ENCODE peak calls at places on chromosomes 7 and 10, in six cellular contexts. H is colonic mucosa, N is astrocyte of the spinal cord, L is keratinocyte, Y is brain microvascular endothelial cell, Q is GM23338. C is an unnamed sample.

GRCh38 chr10:62019013-62019684 is 117.7 kb downstream of the ARID5B start:
- DNase-seq in Q (no peak), Y (no peak), N (peak; percentile 50), L (no peak), H (no peak), C (no peak)

GRCh38 chr10:13056461-13057077 is 43.4 kb upstream of the OPTN start:
- DNase-seq in Y (peak; percentile 29), L (no peak), N (peak; percentile 25), H (no peak), Q (peak; percentile 35), C (peak; percentile 44)

GRCh38 chr10:218753-219152 is 83.5 kb downstream of the ZMYND11 start:
- DNase-seq in Q (no peak), Y (no peak), L (no peak), N (no peak), H (no peak), C (peak; percentile 58)

GRCh38 chr10:124028700-124029487 is 64.5 kb downstream of the CHST15 start:
- DNase-seq in Y (no peak), H (no peak), Q (no peak), L (no peak), N (no peak), C (no peak)

GRCh38 chr7:44348300-44348699 is 22.9 kb upstream of the CAMK2B start:
- DNase-seq in Q (peak; percentile 79), L (no peak), H (no peak), Y (peak; percentile 49), N (peak; percentile 41), C (peak; percentile 58)

GRCh38 chr10:58412502-58412961 is 27.3 kb downstream of the TFAM start:
- DNase-seq in Y (peak; percentile 92), H (no peak), L (peak; percentile 9), Q (peak; percentile 36), N (peak; percentile 96), C (peak; percentile 76)

GRCh38 chr7:26562841-26563240 is 271.2 kb downstream of the SNX10 start:
- DNase-seq in L (no peak), N (no peak), Y (no peak), Q (no peak), H (no peak), C (no peak)

GRCh38 chr10:120415709-120416330 is 41.2 kb upstream of the PLPP4 start:
- DNase-seq in L (no peak), Y (peak; percentile 46), H (no peak), Q (no peak), N (peak; percentile 96), C (peak; percentile 71)

GRCh38 chr10:103451091-103451801 is 924 bp downstream of the CALHM2 start:
- DNase-seq in Q (no peak), Y (no peak), L (peak; percentile 17), H (peak; percentile 53), N (no peak), C (peak; percentile 37)

GRCh38 chr7:27901028-27901760 is 161.2 kb downstream of the TAX1BP1 start:
- DNase-seq in Q (no peak), H (no peak), Y (peak; percentile 59), L (no peak), N (peak; percentile 74), C (peak; percentile 70)

GRCh38 chr7:23523486-23524075 is 8.2 kb downstream of the TRA2A start:
- DNase-seq in H (no peak), Y (no peak), L (no peak), N (no peak), Q (no peak), C (no peak)

GRCh38 chr7:89283311-89283710 is 487.8 kb upstream of the TEX47 start:
- DNase-seq in N (no peak), H (no peak), L (no peak), Y (no peak), Q (no peak), C (no peak)

GRCh38 chr10:59805043-59805442 is 51.8 kb upstream of the MRLN start:
- DNase-seq in L (no peak), H (peak; percentile 79), Q (peak; percentile 74), Y (peak; percentile 11), N (no peak), C (no peak)

GRCh38 chr10:61897671-61898434 is 3.6 kb upstream of the ARID5B start:
- DNase-seq in L (no peak), Y (peak; percentile 53), N (peak; percentile 55), H (peak; percentile 46), Q (peak; percentile 63), C (peak; percentile 64)

GRCh38 chr7:78015574-78016260 is 217.1 kb downstream of the PHTF2 start:
- DNase-seq in L (no peak), H (no peak), Y (no peak), Q (no peak), N (no peak), C (no peak)

GRCh38 chr10:17423641-17424186 is 30.7 kb downstream of the ST8SIA6 start:
- DNase-seq in Q (no peak), H (no peak), N (no peak), Y (no peak), L (no peak), C (peak; percentile 21)

GRCh38 chr10:16393271-16393858 is 43.4 kb upstream of the PTER start:
- DNase-seq in L (no peak), Y (no peak), N (no peak), Q (no peak), H (no peak), C (no peak)

GRCh38 chr10:131264110-131264788 is 47.3 kb downstream of the TCERG1L start:
- DNase-seq in H (no peak), Q (no peak), Y (no peak), L (no peak), N (no peak), C (no peak)

GRCh38 chr7:50632561-50633413 is 67.6 kb upstream of the DDC start:
- DNase-seq in L (no peak), Q (peak; percentile 91), H (peak; percentile 66), Y (peak; percentile 61), N (peak; percentile 35), C (peak; percentile 60)

GRCh38 chr10:123896217-123896927 is 4.8 kb upstream of the CPXM2 start:
- DNase-seq in N (no peak), Q (no peak), L (no peak), H (no peak), Y (no peak), C (peak; percentile 7)

GRCh38 chr7:121133444-121133843 is 144.9 kb downstream of the CPED1 start:
- DNase-seq in N (no peak), Y (no peak), L (no peak), Q (no peak), H (no peak), C (no peak)

GRCh38 chr10:32059472-32059871 is 3.2 kb upstream of the KIF5B start:
- DNase-seq in L (no peak), Q (no peak), H (no peak), Y (no peak), N (no peak), C (no peak)

GRCh38 chr7:108449577-108449920 is 6.7 kb downstream of the NRCAM start:
- DNase-seq in Q (no peak), Y (no peak), L (no peak), N (no peak), H (no peak), C (no peak)
- TF ChIP-seq CTCF in Q (no peak), Y (no peak), L (no peak), N (no peak), H (no peak), C (no peak)

DNA sequence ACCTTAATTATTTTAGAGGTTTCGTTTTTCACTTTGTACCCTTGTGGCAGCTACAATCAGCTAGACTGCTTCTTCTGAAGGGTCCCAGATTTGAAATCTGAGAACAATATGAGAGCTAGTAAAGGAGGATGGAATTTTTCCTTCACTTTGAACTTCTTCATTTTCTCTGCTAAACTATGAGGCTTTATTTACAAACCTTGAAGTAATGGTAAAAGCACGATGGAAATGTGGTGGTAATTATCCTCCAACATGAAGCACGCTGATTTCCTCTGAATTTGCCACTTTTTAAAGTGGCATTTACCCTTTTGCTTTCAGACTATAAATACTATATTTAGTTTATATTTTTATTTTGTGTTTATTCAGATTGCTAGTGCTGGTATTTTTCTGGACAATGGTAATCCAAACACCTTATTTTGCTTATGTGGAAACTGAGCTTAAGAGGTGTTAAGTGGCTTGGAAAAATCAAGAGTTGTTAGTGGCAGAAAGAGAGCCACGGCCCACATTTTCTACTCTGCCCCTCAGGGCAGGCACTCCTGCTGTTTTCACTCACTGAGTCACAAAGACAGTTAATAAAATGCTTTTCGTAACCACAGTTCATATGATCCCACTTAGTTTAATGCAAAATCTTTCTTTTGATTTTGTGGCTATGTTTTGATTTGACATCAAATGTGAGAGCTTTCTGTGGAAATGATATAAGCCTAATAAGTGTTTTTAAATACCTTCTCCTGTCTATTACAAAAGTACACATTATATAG is 2.7 kb downstream of the SSMEM1 start:
- DNase-seq in L (no peak), N (peak; percentile 53), H (no peak), Q (no peak), Y (no peak), C (peak; percentile 60)
- H3K4me3 ChIP-seq in L (no peak overlapping the region), N (no peak overlapping the region), H (no peak overlapping the region), Q (no peak overlapping the region), Y (no peak overlapping the region), C (no peak overlapping the region)

GRCh38 chr10:9211228-9211627 is 1156.7 kb downstream of the GATA3 start:
- DNase-seq in L (no peak), Y (peak; percentile 4), Q (peak; percentile 56), H (no peak), N (no peak), C (no peak)
- TF ChIP-seq CTCF in L (peak; percentile 23), Y (peak; percentile 42), Q (peak; percentile 54), H (no peak), N (peak; percentile 53), C (peak; percentile 47)

GRCh38 chr7:100434297-100435144 is 1.8 kb downstream of the PPP1R35 start:
- DNase-seq in H (no peak), Y (no peak), N (no peak), Q (no peak), L (no peak), C (no peak)

GRCh38 chr7:100435401-100436304 is 644 bp downstream of the PPP1R35 start:
- DNase-seq in N (peak; percentile 16), Y (no peak), L (no peak), H (peak; percentile 54), Q (peak; percentile 64), C (peak; percentile 19)

GRCh38 chr7:100438172-100438571 is 1.9 kb upstream of the PPP1R35 start:
- DNase-seq in L (no peak), N (no peak), Q (no peak), H (no peak), Y (no peak), C (no peak)

GRCh38 chr7:100433592-100434296 is 2.6 kb downstream of the PPP1R35 start:
- DNase-seq in H (no peak), Q (no peak), L (no peak), Y (no peak), N (no peak), C (no peak)

DNA sequence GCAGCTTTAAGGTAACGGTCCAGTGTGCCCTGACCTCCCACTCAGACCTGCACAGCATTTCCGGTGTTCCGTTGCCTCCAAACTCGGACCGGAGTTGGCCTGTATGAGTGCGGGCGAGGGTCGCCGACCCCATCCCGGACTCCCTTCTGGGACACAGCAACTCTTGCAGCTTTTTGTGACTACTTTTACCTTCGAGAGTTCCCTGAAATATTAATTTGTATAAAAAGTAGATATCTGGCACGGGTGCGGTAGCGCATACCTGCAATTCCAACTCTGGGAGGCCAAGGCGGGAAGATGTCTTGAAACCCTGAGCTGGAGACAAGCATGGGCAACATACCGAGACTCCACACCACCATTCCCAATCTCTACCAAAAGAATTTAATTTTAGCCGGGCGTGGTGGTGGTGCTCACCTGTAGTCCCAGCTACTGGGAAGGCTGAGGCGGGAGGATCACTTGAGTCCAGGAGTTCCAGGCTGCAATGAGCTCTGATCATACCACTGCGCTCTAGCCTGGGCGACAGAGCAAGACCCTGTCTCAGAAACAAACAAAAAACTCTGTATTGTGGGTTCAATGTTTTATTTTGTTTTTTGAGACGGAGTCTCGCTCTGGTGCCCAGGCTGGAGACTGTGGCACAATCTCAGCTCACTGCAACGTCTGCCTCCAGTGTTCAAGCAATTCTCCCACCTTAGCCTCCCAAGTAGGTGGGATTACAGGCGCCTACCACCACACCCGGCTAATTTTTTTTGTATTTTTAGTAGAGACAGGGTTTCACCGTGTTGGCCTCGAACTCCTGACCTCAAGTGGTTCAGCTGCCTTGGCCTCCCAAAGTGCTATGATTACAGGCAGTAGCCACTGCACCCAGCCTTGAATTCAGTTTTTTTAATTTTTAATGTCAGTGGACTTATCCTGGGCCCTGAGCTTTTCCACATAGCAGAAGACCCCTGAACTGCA is 1.1 kb upstream of the PPP1R35 start:
- DNase-seq in Q (no peak), L (no peak), H (no peak), N (no peak), Y (no peak), C (no peak)
- H3K4me3 ChIP-seq in Q (peak overlapping the region; percentile 44), L (no peak overlapping the region), H (no peak overlapping the region), N (no peak overlapping the region), Y (no peak overlapping the region), C (no peak overlapping the region)